ENCODE peak calls at places on chromosomes 6 and 20, in four cellular contexts. D is EL; C is activated T-helper 1 cell treated with anti-CD3 and anti-CD28 coated beads, Interleukin-12 subunit alpha, Interleukin-12 subunit beta, Interleukin-2, Interleukin-4 antibody, amounts not matched to agents 30 ng/mL and 10 ng/mL and 1 ng/mL, durations not matched to agents 14 hours and 24 hours and 36 hours; W is nucleus accumbens. J is an unnamed sample.

GRCh38 chr20:44138859-44139258 is 48.1 kb downstream of the JPH2 start:
- DNase-seq in C (no peak), W (no peak), D (no peak), J (no peak)

GRCh38 chr20:43681991-43682410 is 15.1 kb downstream of the MYBL2 start:
- DNase-seq in C (no peak), D (no peak), W (no peak), J (no peak)

GRCh38 chr20:42484335-42484734 is 705.4 kb downstream of the PTPRT start:
- DNase-seq in W (no peak), C (no peak), D (no peak), J (no peak)

GRCh38 chr6:89999154-89999553 is 104.9 kb downstream of the GJA10 start:
- DNase-seq in D (peak; percentile 10), C (no peak), W (no peak), J (no peak)

GRCh38 chr20:59988141-59988540 is 29.9 kb downstream of the CDH26 start:
- DNase-seq in W (no peak), D (peak; percentile 9), C (no peak), J (no peak)

GRCh38 chr6:13327691-13328075 is 654 bp downstream of the TBC1D7 start:
- DNase-seq in W (no peak), D (no peak), C (no peak), J (no peak)

GRCh38 chr6:34234667-34235604 is 1.7 kb upstream of the HMGA1 start:
- DNase-seq in C (no peak), D (no peak), W (no peak), J (no peak)

GRCh38 chr20:46185353-46185752 is 67.2 kb downstream of the CD40 start:
- DNase-seq in W (no peak), D (no peak), C (no peak), J (no peak)

GRCh38 chr6:32816746-32817204 is at the start of gene HLA-DOB:
- DNase-seq in C (no peak), W (no peak), D (peak; percentile 14), J (no peak)

GRCh38 chr6:21163838-21164180 is 429.7 kb upstream of the SOX4 start:
- DNase-seq in W (no peak), D (no peak), C (no peak), J (no peak)

GRCh38 chr6:39698789-39699188 is 26.4 kb downstream of the KIF6 start:
- DNase-seq in D (no peak), C (no peak), W (no peak), J (no peak)

GRCh38 chr6:17881085-17881883 is 106.2 kb downstream of the KIF13A start:
- DNase-seq in D (no peak), C (no peak), W (no peak), J (no peak)

GRCh38 chr20:856361-856775 is 22.9 kb downstream of the FAM110A start:
- DNase-seq in D (peak; percentile 94), W (no peak), C (no peak), J (no peak)

GRCh38 chr6:74115674-74116073 is 419.7 kb downstream of the CD109 start:
- DNase-seq in C (no peak), D (peak; percentile 25), W (no peak), J (no peak)

GRCh38 chr20:63154395-63154794 is 61.5 kb downstream of the YTHDF1 start:
- DNase-seq in C (no peak), D (no peak), W (no peak), J (no peak)

GRCh38 chr20:40952231-40952630 is 76.4 kb upstream of the TOP1 start:
- DNase-seq in D (no peak), C (no peak), W (no peak), J (no peak)

GRCh38 chr20:623704-624103 is 13.6 kb upstream of the TCF15 start:
- DNase-seq in D (no peak), W (no peak), C (no peak), J (no peak)

GRCh38 chr6:7261030-7261841 is 51.8 kb downstream of the SSR1 start:
- DNase-seq in W (peak; percentile 87), D (peak; percentile 90), C (peak; percentile 20), J (peak; percentile 51)

GRCh38 chr6:6191476-6191875 is 129.0 kb downstream of the F13A1 start:
- DNase-seq in C (no peak), D (no peak), W (no peak), J (no peak)

GRCh38 chr6:85684125-85684808 is 41.6 kb upstream of the SYNCRIP start:
- DNase-seq in C (no peak), W (no peak), D (peak; percentile 53), J (no peak)

GRCh38 chr6:111872521-111873177 is 603 bp downstream of the FYN start:
- DNase-seq in C (peak; percentile 34), W (peak; percentile 49), D (no peak), J (peak; percentile 48)

GRCh38 chr20:62039738-62040137 is 25.9 kb downstream of the TAF4 start:
- DNase-seq in C (no peak), D (no peak), W (no peak), J (no peak)

GRCh38 chr20:17097603-17098002 is 129.2 kb upstream of the PCSK2 start:
- DNase-seq in C (no peak), D (no peak), W (no peak), J (no peak)

GRCh38 chr6:42315991-42316378 is 98.3 kb upstream of the MRPS10 start:
- DNase-seq in D (peak; percentile 99), W (no peak), C (no peak), J (no peak)

GRCh38 chr20:47749367-47749766 is 35.9 kb downstream of the SULF2 start:
- DNase-seq in D (no peak), W (no peak), C (no peak), J (no peak)

GRCh38 chr20:13009682-13010406 is 1.1 kb downstream of the SPTLC3 start:
- DNase-seq in D (peak; percentile 85), C (no peak), W (no peak), J (no peak)

GRCh38 chr20:52402514-52402913 is 210.9 kb upstream of the ZFP64 start:
- DNase-seq in D (no peak), W (no peak), C (no peak), J (no peak)

GRCh38 chr20:15931897-15932296 is 641.4 kb downstream of the KIF16B start:
- DNase-seq in D (no peak), W (no peak), C (no peak), J (no peak)

GRCh38 chr6:15357832-15358231 is 112.0 kb downstream of the JARID2 start:
- DNase-seq in D (no peak), C (no peak), W (no peak), J (no peak)

GRCh38 chr6:139970591-139970991 is 596.1 kb upstream of the CITED2 start:
- DNase-seq in C (no peak), D (peak; percentile 56), W (no peak), J (no peak)

GRCh38 chr6:127737009-127737486 is 160.1 kb downstream of the C6orf58 start:
- DNase-seq in C (peak; percentile 4), D (peak; percentile 72), W (peak; percentile 6), J (no peak)

GRCh38 chr6:10385512-10386132 is 29.3 kb downstream of the TFAP2A start:
- DNase-seq in D (no peak), W (no peak), C (no peak), J (no peak)

GRCh38 chr6:170127151-170127550 is 163.7 kb downstream of the DLL1 start:
- DNase-seq in C (no peak), W (no peak), D (no peak), J (no peak)

GRCh38 chr6:92496527-92496926 is 922.8 kb downstream of the EPHA7 start:
- DNase-seq in D (no peak), W (no peak), C (no peak), J (no peak)

GRCh38 chr6:118735320-118735719 is 83.9 kb upstream of the CEP85L start:
- DNase-seq in C (no peak), D (peak; percentile 25), W (no peak), J (no peak)

GRCh38 chr6:124158024-124158423 is 354.4 kb downstream of the NKAIN2 start:
- DNase-seq in D (no peak), W (no peak), C (no peak), J (no peak)